ENCODE peak calls at places on chromosomes 3 and 15, in four cellular contexts. H is tibial nerve, W is suprapubic skin, G is transverse colon. I is an unnamed sample.
A peak's percentile ranks its signal among the peaks of the same experiment; 100 is the strongest.

GRCh38 chr3:66004244-66004643 is 34.5 kb downstream of the MAGI1 start:
- DNase-seq in H (no peak), W (no peak), G (no peak), I (no peak)

GRCh38 chr3:13610006-13610570 is 61.2 kb downstream of the FBLN2 start:
- DNase-seq in H (no peak), W (no peak), G (no peak), I (no peak)

GRCh38 chr3:44114142-44114541 is 127.5 kb upstream of the TOPAZ1 start:
- DNase-seq in H (no peak), W (no peak), G (peak; percentile 65), I (peak; percentile 61)

GRCh38 chr15:62565620-62566019 is 400.5 kb upstream of the C2CD4B start:
- DNase-seq in H (no peak), W (no peak), G (no peak), I (no peak)

GRCh38 chr3:188345223-188345622 is 191.3 kb downstream of the LPP start:
- DNase-seq in H (no peak), W (no peak), G (no peak), I (no peak)

GRCh38 chr3:39038165-39038564 is 13.6 kb downstream of the SCN11A start:
- DNase-seq in H (no peak), W (no peak), G (no peak), I (no peak)

GRCh38 chr15:100686725-100687488 is 84.5 kb downstream of the ASB7 start:
- DNase-seq in H (no peak), W (no peak), G (no peak), I (no peak)

GRCh38 chr3:23884481-23884880 is 32.3 kb downstream of the NKIRAS1 start:
- DNase-seq in H (no peak), W (no peak), G (no peak), I (no peak)

GRCh38 chr15:55764398-55764797 is 21.4 kb upstream of the PRTG start:
- DNase-seq in H (no peak), W (no peak), G (no peak), I (no peak)

GRCh38 chr3:164779816-164780215 is 298.5 kb downstream of the SI start:
- DNase-seq in H (no peak), W (no peak), G (no peak), I (no peak)

GRCh38 chr3:115699741-115700140 is 76.4 kb downstream of the GAP43 start:
- DNase-seq in H (no peak), W (no peak), G (no peak), I (no peak)

GRCh38 chr15:29978411-29979382 is 104.1 kb upstream of the GOLGA8J start:
- DNase-seq in H (no peak), W (no peak), G (no peak), I (no peak)

GRCh38 chr3:133996251-133996661 is 33.5 kb downstream of the SLCO2A1 start:
- DNase-seq in H (no peak), W (peak; percentile 76), G (no peak), I (no peak)

GRCh38 chr15:38860682-38861081 is 296.1 kb upstream of the RASGRP1 start:
- DNase-seq in H (no peak), W (no peak), G (no peak), I (no peak)

GRCh38 chr3:115960799-115961198 is 337.5 kb downstream of the GAP43 start:
- DNase-seq in H (no peak), W (no peak), G (no peak), I (no peak)

GRCh38 chr15:100330629-100331215 is 11.1 kb downstream of the ADAMTS17 start:
- DNase-seq in H (no peak), W (no peak), G (no peak), I (peak; percentile 25)

GRCh38 chr15:79602731-79603130 is 170.6 kb downstream of the MINAR1 start:
- DNase-seq in H (no peak), W (no peak), G (no peak), I (no peak)

GRCh38 chr3:107106316-107106715 is 270.9 kb upstream of the CCDC54 start:
- DNase-seq in H (no peak), W (no peak), G (no peak), I (no peak)

GRCh38 chr15:89836255-89837133 is 21.8 kb upstream of the ANPEP start:
- DNase-seq in H (no peak), W (no peak), G (no peak), I (no peak)

GRCh38 chr3:160707187-160707789 is 30.3 kb downstream of the ARL14 start:
- DNase-seq in H (no peak), W (no peak), G (peak; percentile 20), I (no peak)

GRCh38 chr3:186519021-186519658 is 25.0 kb downstream of the CRYGS start:
- DNase-seq in H (no peak), W (no peak), G (no peak), I (no peak)

GRCh38 chr15:80310776-80311175 is 58.8 kb upstream of the CTXND1 start:
- DNase-seq in H (no peak), W (no peak), G (no peak), I (no peak)

GRCh38 chr3:154040283-154040682 is 80.9 kb upstream of the ARHGEF26 start:
- DNase-seq in H (no peak), W (no peak), G (no peak), I (no peak)

GRCh38 chr3:120678331-120678845 is 3.7 kb downstream of the HGD start:
- DNase-seq in H (no peak), W (no peak), G (peak; percentile 70), I (peak; percentile 86)

GRCh38 chr3:27963519-27963918 is 241.4 kb upstream of the EOMES start:
- DNase-seq in H (no peak), W (no peak), G (no peak), I (no peak)

GRCh38 chr3:127073931-127074820 is 91.3 kb downstream of the PLXNA1 start:
- DNase-seq in H (no peak), W (peak; percentile 77), G (no peak), I (no peak)

GRCh38 chr15:71686221-71687050 is 123.9 kb upstream of the NR2E3 start:
- DNase-seq in H (no peak), W (no peak), G (no peak), I (no peak)

GRCh38 chr15:80404057-80404718 is at the start of gene ARNT2:
- DNase-seq in H (no peak), W (no peak), G (no peak), I (no peak)

GRCh38 chr3:152392474-152392873 is 123.7 kb downstream of the MBNL1 start:
- DNase-seq in H (no peak), W (no peak), G (no peak), I (no peak)

GRCh38 chr3:71226565-71227281 is 356.8 kb downstream of the FOXP1 start:
- DNase-seq in H (no peak), W (no peak), G (peak; percentile 19), I (no peak)

GRCh38 chr3:36969540-36970432 is 23.1 kb downstream of the EPM2AIP1 start:
- DNase-seq in H (no peak), W (no peak), G (no peak), I (no peak)

GRCh38 chr15:34223904-34224596 is 766 bp upstream of the EMC4 start:
- DNase-seq in H (no peak), W (no peak), G (peak; percentile 9), I (no peak)

GRCh38 chr3:143847787-143848631 is at the start of gene SLC9A9:
- DNase-seq in H (no peak), W (no peak), G (peak; percentile 23), I (peak; percentile 27)

GRCh38 chr3:14405886-14406238 is 3.5 kb downstream of the SLC6A6 start:
- DNase-seq in H (no peak), W (no peak), G (no peak), I (peak; percentile 45)

GRCh38 chr3:139117883-139118760 is 73.4 kb upstream of the PRR23C start:
- DNase-seq in H (no peak), W (no peak), G (no peak), I (no peak)

GRCh38 chr3:128076783-128077624 is 24.8 kb downstream of the SEC61A1 start:
- DNase-seq in H (no peak), W (peak; percentile 76), G (peak; percentile 34), I (peak; percentile 49)

GRCh38 chr3:5442786-5443138 is 255.3 kb downstream of the EDEM1 start:
- DNase-seq in H (no peak), W (no peak), G (no peak), I (no peak)

DNA sequence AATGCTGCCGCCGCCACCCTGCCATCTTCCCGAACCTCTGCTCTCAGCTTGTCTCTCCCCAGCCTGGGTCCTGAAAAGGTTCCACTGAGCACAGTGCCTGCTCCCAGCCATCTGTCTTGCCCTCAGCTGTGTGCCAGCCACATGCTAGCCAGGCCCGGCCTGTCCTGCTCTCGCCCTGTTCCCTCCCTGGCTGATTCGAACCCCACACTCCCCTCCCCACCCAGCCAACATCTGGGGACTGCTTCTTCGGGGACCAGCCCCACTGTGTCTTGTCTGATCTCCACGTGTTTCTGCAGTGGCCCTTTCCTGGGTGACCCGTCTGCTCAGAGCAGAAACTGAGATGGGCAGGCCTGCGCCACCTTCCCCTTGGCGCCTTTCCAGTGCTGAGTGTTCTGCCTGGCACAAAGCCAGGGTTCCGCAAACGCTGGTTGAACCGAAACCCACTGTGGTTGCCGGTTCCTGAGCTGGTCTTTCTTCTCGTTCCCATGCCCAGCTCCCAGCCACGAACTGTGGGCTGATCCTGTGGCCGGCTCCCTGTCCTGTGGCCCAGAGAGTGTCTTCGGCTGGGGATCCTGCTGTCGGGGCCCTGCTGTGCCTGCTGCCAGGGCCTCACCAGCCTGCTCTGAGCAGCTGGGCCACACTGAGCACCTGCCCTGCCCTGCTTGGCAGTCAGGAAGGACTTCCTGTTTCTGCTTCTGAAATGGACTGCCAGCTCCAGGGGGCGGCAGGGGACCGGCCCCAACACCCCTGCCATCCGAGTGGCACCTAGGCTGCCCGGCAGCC is 62.7 kb upstream of the KLF13 start:
- DNase-seq in H (no peak), W (peak; percentile 85), G (peak; percentile 91), I (peak; percentile 89)
- H3K4me3 ChIP-seq in H (no peak overlapping the region), W (no peak overlapping the region), G (no peak overlapping the region), I (no peak overlapping the region)

GRCh38 chr3:19342428-19342827 is 194.1 kb downstream of the KCNH8 start:
- DNase-seq in H (no peak), W (no peak), G (no peak), I (no peak)
- TF ChIP-seq EP300 in H (no peak), W (no peak), G (no peak), I (no peak)

DNA sequence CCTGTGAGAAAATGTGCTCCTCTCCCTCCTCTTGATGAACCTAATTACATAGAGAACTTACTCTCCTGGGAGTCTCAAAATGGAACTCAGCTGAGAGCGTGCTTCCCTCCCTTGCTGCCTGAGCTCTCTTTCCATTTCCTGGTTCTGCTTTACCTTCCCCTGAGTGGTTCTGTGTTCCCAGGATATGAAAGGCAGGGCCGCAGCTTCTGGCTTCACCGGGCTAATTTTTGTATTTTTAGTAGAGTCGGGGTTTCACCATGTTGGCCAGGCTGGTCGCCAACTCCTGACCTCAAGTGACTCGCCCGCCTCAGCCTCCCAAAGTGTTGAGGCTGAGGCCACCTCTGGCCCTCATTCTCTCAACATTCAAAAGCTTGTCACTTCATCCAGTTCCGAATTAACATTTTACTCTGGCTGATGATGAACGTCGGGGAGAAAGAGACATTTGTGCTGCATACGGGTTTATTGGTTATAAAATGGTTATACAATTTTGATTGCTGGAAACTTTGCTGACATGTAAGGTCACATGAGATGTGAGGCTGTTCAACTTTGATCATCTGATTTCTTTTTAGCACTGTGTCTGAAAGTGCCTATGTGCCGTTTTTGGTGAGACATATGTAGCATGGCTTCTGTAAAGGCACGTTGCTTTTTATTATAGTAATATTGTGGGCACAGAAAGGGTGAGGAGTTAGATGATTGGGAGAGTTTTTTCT is 6.6 kb downstream of the PLS1 start:
- DNase-seq in H (no peak), W (no peak), G (peak; percentile 46), I (no peak)
- TF ChIP-seq POLR2A in H (no peak), W (no peak), G (peak; percentile 42), I (no peak)

GRCh38 chr3:32862247-32863013 is 44.6 kb downstream of the TRIM71 start:
- DNase-seq in H (no peak), W (no peak), G (no peak), I (no peak)
- H3K4me3 ChIP-seq in H (no peak overlapping the region), W (no peak overlapping the region), G (no peak overlapping the region), I (no peak overlapping the region)

GRCh38 chr3:177905173-177905894 is 630.9 kb upstream of the KCNMB2 start:
- DNase-seq in H (no peak), W (no peak), G (no peak), I (no peak)
- TF ChIP-seq EP300 in H (no peak), W (no peak), G (no peak), I (no peak)

I was measured in stomach.